ENCODE peak calls at places on chromosomes 7 and 10, in ten cellular contexts. C is right lobe of liver; H is CD4-positive, alpha-beta T cell; A is neural progenitor cell; U is fibroblast of the aortic adventitia; B is body of pancreas; W is Calu3; P is A549; R is upper lobe of right lung; Z is progenitor cell of endocrine pancreas. K is an unnamed sample.

GRCh38 chr7:3943265-3943664 is 642.2 kb downstream of the SDK1 start:
- DNase-seq in C (no peak), H (no peak), A (no peak), U (no peak), B (no peak), W (peak; percentile 51), P (no peak), R (no peak), Z (no peak), K (no peak)

GRCh38 chr10:79488303-79488702 is 24.0 kb upstream of the EIF5AL1 start:
- DNase-seq in C (no peak), H (no peak), A (no peak), U (peak; percentile 95), B (peak; percentile 36), W (peak; percentile 45), P (peak; percentile 63), R (no peak), Z (no peak), K (peak; percentile 97)

GRCh38 chr7:21412291-21412896 is 15.5 kb upstream of the SP4 start:
- DNase-seq in C (no peak), H (no peak), A (no peak), U (no peak), B (no peak), W (no peak), P (no peak), R (no peak), Z (no peak), K (no peak)

GRCh38 chr10:88874271-88874670 is 5.8 kb upstream of the STAMBPL1 start:
- DNase-seq in C (no peak), H (no peak), A (no peak), U (no peak), B (no peak), W (no peak), P (no peak), R (no peak), Z (no peak), K (no peak)

GRCh38 chr10:115982076-115982475 is 290.9 kb downstream of the GFRA1 start:
- DNase-seq in C (no peak), H (no peak), A (no peak), U (no peak), B (no peak), W (no peak), P (no peak), R (no peak), Z (no peak), K (no peak)

GRCh38 chr7:101299511-101300464 is 21.8 kb downstream of the IFT22 start:
- DNase-seq in C (no peak), H (no peak), A (peak; percentile 62), U (no peak), B (no peak), W (no peak), P (no peak), R (no peak), Z (peak; percentile 36), K (no peak)

GRCh38 chr10:18362892-18363291 is 222.7 kb downstream of the CACNB2 start:
- DNase-seq in C (no peak), H (no peak), A (no peak), U (no peak), B (no peak), W (no peak), P (no peak), R (no peak), Z (no peak), K (no peak)

GRCh38 chr7:111784311-111784710 is 222.0 kb upstream of the IMMP2L start:
- DNase-seq in C (no peak), H (no peak), A (no peak), U (no peak), B (no peak), W (no peak), P (no peak), R (no peak), Z (no peak), K (no peak)

GRCh38 chr7:106070201-106070551 is 41.9 kb downstream of the SYPL1 start:
- DNase-seq in C (peak; percentile 85), H (no peak), A (no peak), U (no peak), B (peak; percentile 82), W (peak; percentile 65), P (no peak), R (peak; percentile 66), Z (no peak), K (no peak)

DNA sequence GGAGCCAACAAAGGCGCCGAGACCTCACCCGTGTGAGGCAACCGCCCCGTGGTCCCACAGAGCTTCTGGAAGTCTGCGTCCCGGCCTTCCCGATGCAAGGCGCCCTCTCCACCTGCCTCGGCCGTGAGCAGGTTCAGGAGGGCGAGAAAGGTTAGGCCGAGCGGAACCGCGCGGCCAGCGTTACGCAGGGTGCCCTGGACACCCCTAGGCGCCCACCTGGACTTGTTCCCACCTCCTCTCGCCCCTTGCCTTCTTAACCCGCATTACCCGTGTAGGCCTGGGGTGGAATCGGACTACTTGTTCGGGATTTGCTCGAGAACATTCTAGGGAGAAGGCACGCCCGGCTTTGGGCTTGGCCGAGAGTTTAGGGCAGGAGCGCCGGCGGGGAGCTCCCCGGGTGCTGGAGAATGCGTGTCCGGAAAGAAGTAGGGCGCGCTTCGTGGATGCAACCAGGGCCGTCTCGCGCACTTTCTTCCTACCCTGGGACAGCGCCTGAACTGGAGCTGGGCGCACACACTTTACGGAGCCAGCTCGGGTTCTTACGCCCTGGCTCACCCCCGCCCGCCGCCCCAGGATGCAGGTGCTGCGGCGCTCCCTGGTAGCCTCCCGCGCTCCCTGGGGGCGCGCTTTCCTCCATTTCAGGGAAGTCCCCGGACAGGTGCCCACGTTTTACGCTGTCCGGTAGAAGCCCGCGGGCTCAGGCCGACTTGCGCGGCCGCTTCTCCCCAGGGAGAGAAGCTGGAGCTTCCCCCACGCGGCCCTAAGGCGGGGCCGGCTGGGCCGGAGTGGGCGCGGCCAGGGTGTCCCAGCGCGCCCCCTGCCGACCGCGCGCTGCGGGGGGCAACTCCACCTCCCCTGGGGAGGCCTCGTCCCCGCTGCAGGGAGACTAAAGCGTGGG is 74.5 kb downstream of the INSIG1 start:
- DNase-seq in C (no peak), H (no peak), A (peak; percentile 38), U (no peak), B (no peak), W (no peak), P (peak; percentile 51), R (peak; percentile 70), Z (no peak), K (peak; percentile 91)
- TF ChIP-seq CTCF in C (peak; percentile 72), H (no peak), A (peak; percentile 41), U (no peak), B (peak; percentile 35), W (no peak), P (peak; percentile 75), R (peak; percentile 36), Z (peak; percentile 41), K (peak; percentile 9)

GRCh38 chr10:124293641-124294449 is 124.9 kb downstream of the OAT start:
- DNase-seq in C (peak; percentile 40), H (no peak), A (no peak), U (no peak), B (no peak), W (no peak), P (no peak), R (peak; percentile 53), Z (no peak), K (peak; percentile 70)

GRCh38 chr10:124296813-124297788 is 121.6 kb downstream of the OAT start:
- DNase-seq in C (peak; percentile 29), H (no peak), A (no peak), U (no peak), B (no peak), W (no peak), P (no peak), R (peak; percentile 41), Z (no peak), K (peak; percentile 71)

GRCh38 chr10:124294811-124295770 is 123.6 kb downstream of the OAT start:
- DNase-seq in C (peak; percentile 42), H (no peak), A (no peak), U (no peak), B (no peak), W (no peak), P (no peak), R (peak; percentile 45), Z (no peak), K (peak; percentile 48)

GRCh38 chr10:124298891-124299290 is 119.8 kb downstream of the OAT start:
- DNase-seq in C (peak; percentile 32), H (no peak), A (no peak), U (no peak), B (no peak), W (no peak), P (no peak), R (peak; percentile 48), Z (no peak), K (peak; percentile 23)

GRCh38 chr10:124296121-124296812 is 122.5 kb downstream of the OAT start:
- DNase-seq in C (peak; percentile 44), H (no peak), A (no peak), U (peak; percentile 40), B (no peak), W (peak; percentile 11), P (no peak), R (no peak), Z (no peak), K (peak; percentile 75)
- TF ChIP-seq CTCF in C (no peak), H (no peak), A (no peak), U (no peak), B (no peak), W (no peak), P (no peak), R (no peak), Z (no peak), K (no peak)

GRCh38 chr10:133126431-133127290 is 33.4 kb upstream of the KNDC1 start:
- DNase-seq in C (peak; percentile 44), H (no peak), A (no peak), U (no peak), B (no peak), W (no peak), P (no peak), R (peak; percentile 58), Z (no peak), K (peak; percentile 87)

GRCh38 chr10:133123746-133124356 is 36.1 kb downstream of the ADGRA1 start:
- DNase-seq in C (no peak), H (no peak), A (no peak), U (no peak), B (peak; percentile 9), W (no peak), P (no peak), R (no peak), Z (no peak), K (peak; percentile 83)

GRCh38 chr10:133125901-133126300 is 34.1 kb upstream of the KNDC1 start:
- DNase-seq in C (no peak), H (no peak), A (no peak), U (no peak), B (no peak), W (no peak), P (no peak), R (peak; percentile 40), Z (no peak), K (peak; percentile 83)

GRCh38 chr10:133123050-133123745 is 35.5 kb downstream of the ADGRA1 start:
- DNase-seq in C (no peak), H (no peak), A (no peak), U (no peak), B (peak; percentile 5), W (no peak), P (no peak), R (no peak), Z (no peak), K (peak; percentile 82)

GRCh38 chr10:133124357-133125211 is 35.4 kb upstream of the KNDC1 start:
- DNase-seq in C (no peak), H (no peak), A (peak; percentile 77), U (peak; percentile 1), B (peak; percentile 32), W (peak; percentile 63), P (peak; percentile 81), R (peak; percentile 73), Z (peak; percentile 55), K (peak; percentile 99)
- TF ChIP-seq CTCF in C (peak; percentile 61), H (no peak), A (peak; percentile 76), U (peak; percentile 48), B (peak; percentile 46), W (peak; percentile 40), P (peak; percentile 79), R (peak; percentile 46), Z (peak; percentile 74), K (peak; percentile 42)

GRCh38 chr10:3162533-3162932 is 10.0 kb downstream of the PITRM1 start:
- DNase-seq in C (no peak), H (no peak), A (no peak), U (no peak), B (no peak), W (no peak), P (no peak), R (no peak), Z (no peak), K (no peak)
- TF ChIP-seq CTCF in C (no peak), H (no peak), A (peak; percentile 35), U (no peak), B (no peak), W (peak; percentile 31), P (no peak), R (no peak), Z (no peak), K (no peak)